ENCODE peak calls at places on chromosomes 5 and 9, in six cellular contexts. L is kidney epithelial cell; K is effector CD4-positive, alpha-beta T cell; F is head of caudate nucleus; V is GM10248; Q is WTC11. I is an unnamed sample.
A peak's percentile ranks its signal among the peaks of the same experiment; 100 is the strongest.

GRCh38 chr9:79768199-79768598 is 196.4 kb downstream of the TLE4 start:
- DNase-seq in L (no peak), K (no peak), F (no peak), V (no peak), Q (no peak), I (no peak)

GRCh38 chr5:109585012-109585599 is 104.6 kb upstream of the MAN2A1 start:
- DNase-seq in L (no peak), K (no peak), F (no peak), V (no peak), Q (no peak), I (no peak)

GRCh38 chr9:79362100-79363081 is 209.4 kb upstream of the TLE4 start:
- DNase-seq in L (no peak), K (no peak), F (no peak), V (no peak), Q (peak; percentile 14), I (no peak)

GRCh38 chr9:69549310-69550202 is 122.6 kb downstream of the APBA1 start:
- DNase-seq in L (peak; percentile 21), K (no peak), F (peak; percentile 49), V (peak; percentile 45), Q (no peak), I (peak; percentile 20)

GRCh38 chr5:62097361-62097760 is 208.6 kb upstream of the KIF2A start:
- DNase-seq in L (no peak), K (no peak), F (no peak), V (no peak), Q (no peak), I (no peak)

GRCh38 chr5:33558489-33558888 is 117.7 kb downstream of the TARS1 start:
- DNase-seq in L (no peak), K (no peak), F (no peak), V (no peak), Q (no peak), I (no peak)

GRCh38 chr9:121753802-121754654 is 102.6 kb downstream of the DAB2IP start:
- DNase-seq in L (no peak), K (no peak), F (no peak), V (no peak), Q (no peak), I (no peak)

GRCh38 chr5:20291766-20292165 is 303.8 kb upstream of the CDH18 start:
- DNase-seq in L (no peak), K (no peak), F (no peak), V (no peak), Q (no peak), I (no peak)

GRCh38 chr5:171142617-171143016 is 166.4 kb upstream of the TLX3 start:
- DNase-seq in L (no peak), K (no peak), F (no peak), V (no peak), Q (no peak), I (no peak)

GRCh38 chr5:172678902-172679301 is 37.8 kb downstream of the NEURL1B start:
- DNase-seq in L (no peak), K (no peak), F (peak; percentile 52), V (no peak), Q (no peak), I (no peak)

GRCh38 chr5:140075371-140075770 is 32.3 kb upstream of the NRG2 start:
- DNase-seq in L (no peak), K (no peak), F (no peak), V (no peak), Q (no peak), I (no peak)

GRCh38 chr5:32027093-32027716 is 146.9 kb downstream of the GOLPH3 start:
- DNase-seq in L (no peak), K (no peak), F (peak; percentile 75), V (no peak), Q (no peak), I (no peak)

GRCh38 chr9:91842358-91842757 is 107.7 kb downstream of the ROR2 start:
- DNase-seq in L (no peak), K (no peak), F (no peak), V (no peak), Q (no peak), I (no peak)

GRCh38 chr5:173819521-173819920 is 68.6 kb upstream of the CPEB4 start:
- DNase-seq in L (no peak), K (no peak), F (no peak), V (no peak), Q (no peak), I (no peak)

GRCh38 chr9:76004526-76004925 is 114.1 kb downstream of the PCSK5 start:
- DNase-seq in L (no peak), K (no peak), F (no peak), V (peak; percentile 29), Q (no peak), I (no peak)

GRCh38 chr9:6584881-6585597 is 60.5 kb downstream of the GLDC start:
- DNase-seq in L (peak; percentile 9), K (no peak), F (no peak), V (no peak), Q (no peak), I (no peak)

GRCh38 chr5:157204765-157205164 is 24.1 kb downstream of the ITK start:
- DNase-seq in L (no peak), K (no peak), F (no peak), V (no peak), Q (no peak), I (no peak)

GRCh38 chr5:133799556-133799955 is 168.9 kb downstream of the C5orf15 start:
- DNase-seq in L (no peak), K (no peak), F (no peak), V (no peak), Q (no peak), I (no peak)

GRCh38 chr5:158175664-158176507 is 316.9 kb upstream of the CLINT1 start:
- DNase-seq in L (peak; percentile 16), K (no peak), F (no peak), V (no peak), Q (no peak), I (no peak)

GRCh38 chr5:142677212-142677611 is 8.7 kb downstream of the FGF1 start:
- DNase-seq in L (no peak), K (no peak), F (no peak), V (no peak), Q (no peak), I (no peak)

GRCh38 chr5:160169326-160169725 is 50.1 kb upstream of the PWWP2A start:
- DNase-seq in L (no peak), K (no peak), F (no peak), V (no peak), Q (no peak), I (no peak)

GRCh38 chr5:14142202-14142855 is 813 bp upstream of the TRIO start:
- DNase-seq in L (no peak), K (no peak), F (no peak), V (no peak), Q (no peak), I (no peak)

GRCh38 chr9:7467186-7467585 is 332.4 kb downstream of the DMAC1 start:
- DNase-seq in L (no peak), K (no peak), F (peak; percentile 47), V (no peak), Q (no peak), I (no peak)

I was measured in effector memory CD8-positive, alpha-beta T cell.